ENCODE peak calls at places on chromosomes 13 and 19, in nine cellular contexts. D is stomach, H is upper lobe of left lung, R is vagina, N is GM23338, P is HCT116, L is transverse colon, W is HL-60, O is breast epithelium. X is an unnamed sample.

GRCh38 chr13:21079206-21079605 is 17.8 kb upstream of the LATS2 start:
- DNase-seq in D (no peak), H (no peak), R (no peak), N (no peak), P (no peak), L (no peak), W (no peak), O (no peak), X (no peak)

GRCh38 chr19:43934055-43934984 is 762 bp downstream of the ZNF45 start:
- DNase-seq in D (no peak), H (no peak), R (no peak), N (peak; percentile 6), P (no peak), L (no peak), W (peak; percentile 21), O (no peak), X (no peak)

GRCh38 chr19:15144046-15144646 is 36.9 kb downstream of the SYDE1 start:
- DNase-seq in D (no peak), H (no peak), R (no peak), N (no peak), P (no peak), L (no peak), W (no peak), O (no peak), X (no peak)

GRCh38 chr19:16070366-16070990 is 5.8 kb upstream of the TPM4 start:
- DNase-seq in D (peak; percentile 92), H (peak; percentile 85), R (no peak), N (no peak), P (peak; percentile 86), L (peak; percentile 96), W (peak; percentile 82), O (peak; percentile 80), X (no peak)

GRCh38 chr19:34253711-34254551 is 423 bp upstream of the GARRE1 start:
- DNase-seq in D (no peak), H (peak; percentile 98), R (no peak), N (peak; percentile 96), P (no peak), L (peak; percentile 92), W (no peak), O (peak; percentile 77), X (no peak)

GRCh38 chr19:53157601-53158000 is 1.3 kb downstream of the ZNF347 start:
- DNase-seq in D (no peak), H (no peak), R (no peak), N (peak; percentile 42), P (no peak), L (no peak), W (no peak), O (no peak), X (no peak)

GRCh38 chr13:30880151-30880551 is 25.9 kb upstream of the MEDAG start:
- DNase-seq in D (no peak), H (no peak), R (peak; percentile 61), N (no peak), P (no peak), L (no peak), W (no peak), O (no peak), X (no peak)

GRCh38 chr19:12801466-12802266 is at the start of the genes PRDX2 and THSD8:
- DNase-seq in D (peak; percentile 87), H (peak; percentile 95), R (no peak), N (peak; percentile 94), P (no peak), L (peak; percentile 90), W (peak; percentile 58), O (peak; percentile 76), X (no peak)

GRCh38 chr13:39273953-39274352 is 235.7 kb downstream of the NHLRC3 start:
- DNase-seq in D (peak; percentile 33), H (no peak), R (no peak), N (peak; percentile 55), P (no peak), L (peak; percentile 17), W (peak; percentile 11), O (no peak), X (no peak)

GRCh38 chr13:93700115-93700514 is 473.5 kb downstream of the GPC6 start:
- DNase-seq in D (no peak), H (no peak), R (no peak), N (no peak), P (no peak), L (no peak), W (no peak), O (no peak), X (no peak)

GRCh38 chr19:14775855-14776254 is 2.5 kb downstream of the ADGRE2 start:
- DNase-seq in D (peak; percentile 30), H (peak; percentile 71), R (no peak), N (peak; percentile 48), P (no peak), L (peak; percentile 17), W (peak; percentile 86), O (peak; percentile 39), X (no peak)

GRCh38 chr19:40542197-40542859 is 34.3 kb upstream of the SHKBP1 start:
- DNase-seq in D (peak; percentile 32), H (peak; percentile 88), R (no peak), N (no peak), P (no peak), L (peak; percentile 53), W (no peak), O (no peak), X (peak; percentile 93)

GRCh38 chr19:15563325-15563794 is 51.7 kb upstream of the CYP4F8 start:
- DNase-seq in D (peak; percentile 61), H (peak; percentile 47), R (no peak), N (no peak), P (no peak), L (peak; percentile 54), W (peak; percentile 40), O (peak; percentile 65), X (no peak)

GRCh38 chr13:86608739-86609138 is 809.5 kb upstream of the SLITRK6 start:
- DNase-seq in D (no peak), H (no peak), R (no peak), N (no peak), P (no peak), L (no peak), W (no peak), O (no peak), X (no peak)

GRCh38 chr13:46160474-46161066 is 21.4 kb downstream of the LCP1 start:
- DNase-seq in D (no peak), H (no peak), R (no peak), N (peak; percentile 79), P (peak; percentile 48), L (no peak), W (peak; percentile 70), O (no peak), X (no peak)

GRCh38 chr13:66689037-66689619 is 541.0 kb downstream of the PCDH9 start:
- DNase-seq in D (no peak), H (no peak), R (no peak), N (peak; percentile 19), P (no peak), L (no peak), W (no peak), O (no peak), X (no peak)

GRCh38 chr19:16571283-16571682 is 932 bp downstream of the SLC35E1 start:
- DNase-seq in D (no peak), H (no peak), R (no peak), N (no peak), P (no peak), L (no peak), W (peak; percentile 75), O (no peak), X (no peak)

GRCh38 chr13:59672445-59672844 is 491.3 kb downstream of the DIAPH3 start:
- DNase-seq in D (no peak), H (no peak), R (no peak), N (no peak), P (no peak), L (no peak), W (no peak), O (no peak), X (no peak)

GRCh38 chr13:54078271-54078670 is 1049.7 kb downstream of the OLFM4 start:
- DNase-seq in D (no peak), H (no peak), R (no peak), N (no peak), P (no peak), L (no peak), W (no peak), O (no peak), X (no peak)

GRCh38 chr13:112806761-112807652 is 117.2 kb downstream of the ATP11A start:
- DNase-seq in D (no peak), H (peak; percentile 44), R (no peak), N (no peak), P (no peak), L (no peak), W (no peak), O (no peak), X (no peak)
- TF ChIP-seq POLR2AphosphoS5 in D (no peak), H (no peak), R (no peak), N (no peak), P (no peak), L (no peak), W (no peak), O (no peak), X (peak; percentile 20)

DNA sequence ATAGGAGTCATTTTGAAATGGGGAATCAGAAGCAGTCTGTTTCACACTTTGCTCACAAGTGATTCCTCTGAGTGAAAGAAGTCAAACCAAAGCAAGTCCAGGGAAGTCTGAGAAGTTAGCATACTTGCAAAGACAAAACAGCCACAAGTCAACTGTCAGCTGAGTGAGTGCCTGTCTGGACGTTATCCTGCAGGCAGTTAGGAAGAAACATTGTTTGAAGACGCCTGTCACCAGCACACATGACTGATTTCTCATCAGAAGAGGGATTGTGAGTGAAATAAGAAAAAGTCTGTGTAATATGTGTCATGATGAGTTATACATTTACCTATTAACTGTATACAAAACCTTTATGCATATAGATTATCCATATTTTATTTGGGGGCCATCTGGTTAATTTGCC is 153.6 kb downstream of the KCNRG start:
- DNase-seq in D (no peak), H (no peak), R (no peak), N (no peak), P (no peak), L (no peak), W (no peak), O (no peak), X (no peak)
- TF ChIP-seq CTCF in D (no peak), H (no peak), R (no peak), N (no peak), P (no peak), L (no peak), W (no peak), O (no peak), X (no peak)

DNA sequence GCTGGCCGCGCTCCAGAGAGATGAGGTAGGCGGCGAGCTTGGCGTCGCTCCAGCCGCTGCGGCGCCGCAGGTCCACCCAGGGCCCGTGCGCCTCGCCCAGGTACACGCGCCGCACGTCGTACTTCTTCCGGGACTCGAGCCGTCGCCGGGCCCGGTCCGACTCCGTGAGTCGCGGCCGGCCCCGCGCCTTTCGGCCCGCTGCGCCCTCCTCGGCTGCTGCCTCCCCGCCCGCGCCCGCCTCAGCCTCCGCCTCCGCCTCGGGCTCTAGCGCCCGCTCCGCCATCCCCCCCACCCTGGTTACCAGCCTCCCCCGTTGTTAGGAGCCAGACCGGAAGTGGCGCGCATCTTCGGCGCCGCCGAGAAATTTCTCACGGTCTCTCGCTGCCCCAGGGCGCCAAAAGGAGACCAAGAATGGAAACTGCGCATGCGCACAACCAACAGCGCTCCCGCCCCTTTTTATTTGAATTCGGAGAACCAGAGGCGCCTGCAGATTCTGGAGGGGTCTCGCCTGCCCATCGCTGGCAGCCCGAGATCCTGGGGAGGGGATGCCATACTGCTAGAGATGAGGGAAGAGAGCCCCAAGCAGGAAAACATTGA is at the start of gene ZNF653:
- DNase-seq in D (peak; percentile 94), H (peak; percentile 98), R (no peak), N (peak; percentile 98), P (peak; percentile 89), L (peak; percentile 95), W (peak; percentile 94), O (peak; percentile 95), X (peak; percentile 98)
- TF ChIP-seq POLR2AphosphoS5 in D (peak; percentile 65), H (peak; percentile 39), R (peak; percentile 92), N (peak; percentile 71), P (peak; percentile 60), L (peak; percentile 40), W (peak; percentile 71), O (peak; percentile 55), X (peak; percentile 44)

GRCh38 chr19:38211206-38211605 is 12.8 kb downstream of the DPF1 start:
- DNase-seq in D (no peak), H (peak; percentile 84), R (no peak), N (peak; percentile 70), P (no peak), L (no peak), W (no peak), O (no peak), X (no peak)
- TF ChIP-seq CTCF in D (no peak), H (no peak), R (no peak), N (no peak), P (no peak), L (no peak), W (no peak), O (no peak), X (no peak)

X was measured in esophagus muscularis mucosa.